ENCODE peak calls at places on chromosome 3, in four cellular contexts. I, Y, C and P are unnamed samples.

GRCh38 chr3:113263020-113263419 is 51.7 kb downstream of the BOC start:
- DNase-seq in I (peak), Y (no peak), C (no peak), P (no peak)

GRCh38 chr3:21752749-21753347 is 1.8 kb upstream of the ZNF385D start:
- DNase-seq in I (no peak), Y (no peak), C (no peak), P (no peak)

GRCh38 chr3:125202197-125202596 is 10.4 kb downstream of the SLC12A8 start:
- DNase-seq in I (no peak), Y (no peak), C (no peak), P (no peak)

GRCh38 chr3:190644766-190645165 is 130.9 kb downstream of the IL1RAP start:
- DNase-seq in I (no peak), Y (no peak), C (no peak), P (peak)

GRCh38 chr3:54888873-54889272 is 39.0 kb downstream of the LRTM1 start:
- DNase-seq in I (no peak), Y (no peak), C (no peak), P (no peak)

GRCh38 chr3:183576487-183577107 is 21.1 kb upstream of the KLHL6 start:
- DNase-seq in I (no peak), Y (no peak), C (no peak), P (no peak)

GRCh38 chr3:112974894-112975293 is at the start of gene CD200R1:
- DNase-seq in I (no peak), Y (no peak), C (no peak), P (no peak)

GRCh38 chr3:128768471-128768870 is 42.5 kb downstream of the RAB7A start:
- DNase-seq in I (no peak), Y (no peak), C (no peak), P (no peak)

GRCh38 chr3:133448478-133449122 is 48.7 kb downstream of the BFSP2 start:
- DNase-seq in I (no peak), Y (no peak), C (no peak), P (no peak)

GRCh38 chr3:23206371-23206770 is 3.2 kb downstream of the UBE2E2 start:
- DNase-seq in I (no peak), Y (no peak), C (no peak), P (no peak)

GRCh38 chr3:194485876-194486539 is 794 bp downstream of the ATP13A3 start:
- DNase-seq in I (peak), Y (no peak), C (peak), P (no peak)

GRCh38 chr3:64975138-64975537 is 287.3 kb upstream of the ADAMTS9 start:
- DNase-seq in I (no peak), Y (no peak), C (no peak), P (peak)

GRCh38 chr3:79473993-79474392 is 293.8 kb downstream of the ROBO1 start:
- DNase-seq in I (no peak), Y (no peak), C (no peak), P (no peak)

GRCh38 chr3:53081318-53081717 is 35.4 kb upstream of the SFMBT1 start:
- DNase-seq in I (no peak), Y (no peak), C (no peak), P (no peak)

GRCh38 chr3:188362405-188362831 is 208.5 kb downstream of the LPP start:
- DNase-seq in I (peak), Y (no peak), C (no peak), P (peak)

GRCh38 chr3:125163739-125164601 is 48.6 kb downstream of the SLC12A8 start:
- DNase-seq in I (no peak), Y (peak), C (no peak), P (peak)

GRCh38 chr3:112375117-112375516 is 42.2 kb downstream of the CD200 start:
- DNase-seq in I (no peak), Y (no peak), C (no peak), P (no peak)

GRCh38 chr3:4425055-4425454 is 42.0 kb downstream of the SUMF1 start:
- DNase-seq in I (no peak), Y (no peak), C (no peak), P (no peak)

GRCh38 chr3:182855076-182855475 is 61.8 kb downstream of the ATP11B start:
- DNase-seq in I (no peak), Y (no peak), C (no peak), P (no peak)

GRCh38 chr3:188956839-188957489 is 214.8 kb upstream of the TPRG1 start:
- DNase-seq in I (peak), Y (no peak), C (no peak), P (no peak)

GRCh38 chr3:172289583-172289982 is 158.7 kb downstream of the GHSR start:
- DNase-seq in I (no peak), Y (no peak), C (no peak), P (no peak)

GRCh38 chr3:52683611-52684010 is 2.1 kb downstream of the PBRM1 start:
- DNase-seq in I (no peak), Y (peak), C (no peak), P (no peak)

GRCh38 chr3:10964537-10965167 is 27.9 kb upstream of the SLC6A1 start:
- DNase-seq in I (peak), Y (no peak), C (no peak), P (no peak)

GRCh38 chr3:151146731-151147091 is 56.3 kb downstream of the GPR171 start:
- DNase-seq in I (no peak), Y (no peak), C (no peak), P (no peak)

GRCh38 chr3:97177242-97177641 is 362.8 kb downstream of the EPHA6 start:
- DNase-seq in I (no peak), Y (no peak), C (no peak), P (no peak)

GRCh38 chr3:154875142-154875541 is 205.0 kb upstream of the MME start:
- DNase-seq in I (no peak), Y (no peak), C (no peak), P (no peak)

GRCh38 chr3:187739125-187739560 is 6.1 kb downstream of the BCL6 start:
- DNase-seq in I (peak), Y (no peak), C (peak), P (no peak)

GRCh38 chr3:179299316-179299715 is 23.5 kb upstream of the ZNF639 start:
- DNase-seq in I (no peak), Y (no peak), C (no peak), P (no peak)

GRCh38 chr3:133467780-133468179 is 67.9 kb downstream of the BFSP2 start:
- DNase-seq in I (no peak), Y (no peak), C (no peak), P (no peak)

GRCh38 chr3:61616586-61616985 is 55.2 kb downstream of the PTPRG start:
- DNase-seq in I (no peak), Y (no peak), C (no peak), P (no peak)

GRCh38 chr3:61617041-61617440 is 55.7 kb downstream of the PTPRG start:
- DNase-seq in I (no peak), Y (no peak), C (no peak), P (no peak)

GRCh38 chr3:61618871-61619270 is 57.5 kb downstream of the PTPRG start:
- DNase-seq in I (no peak), Y (no peak), C (no peak), P (no peak)

GRCh38 chr3:61615643-61616042 is 54.3 kb downstream of the PTPRG start:
- DNase-seq in I (no peak), Y (no peak), C (no peak), P (no peak)

DNA sequence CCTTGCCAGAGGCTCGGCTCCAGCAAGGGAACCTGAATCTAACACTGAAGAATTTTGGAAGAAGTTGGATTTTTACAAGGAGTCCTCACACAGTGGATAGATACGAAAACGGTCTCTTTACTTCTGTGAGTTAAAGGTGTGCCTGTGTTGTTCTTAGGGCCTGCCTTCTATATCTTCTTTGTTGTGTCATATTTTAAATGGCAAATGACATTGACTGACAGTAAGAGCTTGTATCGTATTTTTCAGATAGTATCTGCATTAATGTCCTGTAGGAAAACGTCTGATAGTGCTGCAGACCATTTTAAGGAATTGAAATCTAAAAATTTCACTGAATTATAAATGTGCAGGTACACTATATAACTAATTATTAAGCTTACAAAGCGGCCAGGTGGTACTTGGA is 56.3 kb downstream of the PTPRG start:
- DNase-seq in I (no peak), Y (no peak), C (no peak), P (no peak)
- H3K27ac ChIP-seq in I (no peak), Y (peak), C (no peak), P (no peak)

GRCh38 chr3:126285369-126285768 is 71.8 kb downstream of the KLF15 start:
- DNase-seq in I (no peak), Y (no peak), C (no peak), P (no peak)

GRCh38 chr3:126287171-126287535 is 70.1 kb downstream of the KLF15 start:
- DNase-seq in I (no peak), Y (no peak), C (no peak), P (no peak)

GRCh38 chr3:126288314-126288713 is 68.9 kb downstream of the KLF15 start:
- DNase-seq in I (no peak), Y (no peak), C (peak), P (no peak)

GRCh38 chr3:126290325-126290724 is 66.9 kb downstream of the KLF15 start:
- DNase-seq in I (no peak), Y (no peak), C (no peak), P (no peak)

GRCh38 chr3:126287536-126288181 is 69.5 kb downstream of the KLF15 start:
- DNase-seq in I (no peak), Y (peak), C (peak), P (no peak)
- H3K27ac ChIP-seq in I (peak), Y (peak), C (peak), P (peak)

DNA sequence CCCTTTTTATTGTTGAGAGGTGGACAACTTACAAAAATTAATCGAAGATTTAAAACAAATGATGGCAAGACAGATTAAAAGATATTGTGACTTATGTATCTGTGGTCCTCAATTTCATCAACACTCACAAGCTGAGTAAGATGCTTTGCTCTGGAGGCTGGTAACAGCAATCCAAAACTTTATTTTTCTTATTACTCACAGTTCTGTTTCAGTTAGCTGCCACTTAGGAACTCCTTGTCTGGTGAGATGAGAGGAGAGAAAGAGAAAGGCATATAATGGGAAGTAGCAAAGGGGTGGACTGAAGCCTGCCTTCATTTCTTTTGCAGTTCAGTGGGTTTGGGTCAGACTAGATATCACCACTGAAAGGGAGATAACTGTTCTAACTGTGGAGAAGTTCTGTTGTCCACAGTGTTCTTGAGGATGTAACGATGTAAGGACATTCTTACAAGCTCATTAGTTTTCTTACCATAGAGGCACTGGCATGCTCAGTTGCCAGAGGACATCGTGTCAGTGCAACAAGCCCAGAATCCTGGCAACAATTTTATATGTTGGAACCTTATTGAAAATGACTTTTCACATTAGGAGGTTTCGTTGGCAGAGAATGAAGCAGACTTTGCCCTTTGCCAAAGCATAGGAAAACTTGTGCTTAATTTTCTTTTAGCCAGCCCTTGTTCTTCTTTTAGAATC is 93.6 kb downstream of the PLCL2 start:
- DNase-seq in I (no peak), Y (no peak), C (no peak), P (no peak)
- H3K27ac ChIP-seq in I (no peak), Y (peak), C (no peak), P (no peak)

DNA sequence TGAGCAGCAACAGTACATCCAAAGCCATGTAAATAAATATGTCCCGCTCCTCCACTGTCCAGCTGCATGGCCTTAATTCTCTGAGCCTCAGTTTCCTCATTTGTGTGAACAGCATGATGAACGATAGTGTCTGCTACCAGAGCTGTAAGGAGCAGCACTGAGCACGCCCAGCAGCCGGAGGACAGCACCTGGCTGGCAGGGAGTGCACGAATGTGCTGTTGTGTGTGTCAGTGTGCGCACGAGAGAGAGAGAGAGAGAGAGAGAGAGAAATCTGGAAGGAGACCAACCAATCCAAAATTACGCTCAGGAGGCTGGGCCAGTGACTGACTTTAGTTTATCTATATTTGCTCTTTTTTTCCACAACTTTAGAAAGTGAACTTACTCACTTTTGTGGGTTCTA is 26.6 kb upstream of the PLXNA1 start:
- DNase-seq in I (no peak), Y (no peak), C (no peak), P (peak)
- H3K27ac ChIP-seq in I (peak), Y (no peak), C (no peak), P (peak)

GRCh38 chr3:72617420-72618024 is 230.7 kb downstream of the SHQ1 start:
- DNase-seq in I (no peak), Y (no peak), C (no peak), P (no peak)
- H3K27ac ChIP-seq in I (no peak), Y (no peak), C (no peak), P (no peak)

GRCh38 chr3:66270726-66271125 is 49.9 kb downstream of the SLC25A26 start:
- DNase-seq in I (no peak), Y (no peak), C (no peak), P (no peak)
- H3K27ac ChIP-seq in I (no peak), Y (no peak), C (no peak), P (no peak)

DNA sequence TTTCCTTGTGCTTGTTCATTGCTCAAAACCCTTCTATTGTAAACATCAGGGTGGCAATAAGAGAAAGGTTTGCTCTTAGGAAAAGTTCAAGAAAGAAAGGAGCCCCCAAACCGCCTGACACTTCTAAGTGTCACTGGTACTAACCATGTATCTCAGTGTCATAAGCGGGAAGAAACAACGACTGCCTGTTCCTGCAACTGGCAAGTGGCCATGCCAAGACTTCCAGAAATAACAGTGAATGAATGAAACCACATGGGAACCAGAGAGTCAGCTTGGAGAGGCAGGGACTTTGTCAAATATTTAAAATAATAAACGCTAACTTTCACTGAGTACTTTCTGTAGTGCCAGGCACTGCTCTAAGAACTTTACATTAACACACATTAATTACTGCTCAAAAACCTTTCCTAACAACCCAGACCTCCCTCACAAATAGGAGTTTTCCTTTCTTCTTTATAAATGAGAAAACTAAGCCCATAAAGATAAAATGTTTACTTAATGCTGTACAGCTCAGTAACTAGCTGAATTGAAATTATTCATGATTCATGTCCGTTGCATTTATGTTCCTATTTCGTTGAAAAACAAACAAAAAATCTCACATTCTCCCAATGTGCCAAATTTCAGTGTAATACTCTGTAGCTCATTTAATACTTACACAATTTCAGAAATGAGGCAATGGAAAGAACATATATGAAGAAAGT is 978 bp downstream of the PLSCR2 start:
- DNase-seq in I (no peak), Y (no peak), C (no peak), P (no peak)
- H3K27ac ChIP-seq in I (no peak), Y (no peak), C (peak), P (peak)

DNA sequence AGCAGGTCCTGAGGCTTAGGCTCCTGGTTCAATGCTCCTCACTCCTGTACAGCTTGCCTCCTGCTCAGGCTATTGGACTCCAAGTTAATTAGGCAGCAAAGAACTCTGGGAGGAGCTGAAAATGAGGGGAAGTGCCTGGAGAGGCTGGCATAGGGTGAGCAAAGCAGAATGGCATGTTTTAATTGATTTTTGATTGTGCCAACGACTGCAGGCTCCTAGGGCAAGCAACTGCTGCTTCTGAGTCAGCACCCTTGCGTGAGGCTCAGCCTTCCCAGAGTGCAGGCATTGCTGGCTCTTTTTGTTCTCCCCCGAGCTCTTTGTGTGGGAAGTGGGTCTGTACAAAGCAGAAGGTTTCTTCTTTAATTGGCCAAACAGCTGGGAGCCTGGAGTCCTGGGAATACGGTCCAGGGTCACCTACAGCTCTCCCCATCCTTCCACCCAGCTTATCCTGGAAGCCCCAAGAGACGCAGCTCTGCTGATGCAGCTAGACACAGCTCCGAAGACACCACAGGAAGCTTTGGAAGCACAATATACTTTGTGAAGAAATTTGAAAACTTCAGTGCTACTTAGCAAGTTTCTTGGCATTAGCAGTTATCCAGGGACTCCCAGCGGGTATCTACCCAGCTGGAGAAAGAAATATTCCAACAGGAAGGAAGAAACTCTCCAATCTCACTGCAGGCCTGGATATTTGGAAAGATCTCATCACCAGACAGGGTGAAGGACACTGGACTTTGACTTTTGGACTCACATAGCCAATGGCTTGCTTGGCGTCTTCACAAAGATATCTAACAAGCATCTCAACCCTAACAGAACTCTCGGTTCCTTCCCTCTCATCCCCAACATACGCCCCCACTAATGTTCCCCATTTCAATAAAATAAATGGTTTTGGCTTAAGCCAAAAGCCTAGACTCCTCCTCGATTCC is 76.8 kb downstream of the BDH1 start:
- DNase-seq in I (peak), Y (no peak), C (no peak), P (no peak)
- H3K27ac ChIP-seq in I (peak), Y (no peak), C (no peak), P (peak)

GRCh38 chr3:13894812-13895154 is 14.9 kb upstream of the WNT7A start:
- DNase-seq in I (no peak), Y (no peak), C (no peak), P (no peak)
- H3K27ac ChIP-seq in I (peak), Y (no peak), C (no peak), P (no peak)

DNA sequence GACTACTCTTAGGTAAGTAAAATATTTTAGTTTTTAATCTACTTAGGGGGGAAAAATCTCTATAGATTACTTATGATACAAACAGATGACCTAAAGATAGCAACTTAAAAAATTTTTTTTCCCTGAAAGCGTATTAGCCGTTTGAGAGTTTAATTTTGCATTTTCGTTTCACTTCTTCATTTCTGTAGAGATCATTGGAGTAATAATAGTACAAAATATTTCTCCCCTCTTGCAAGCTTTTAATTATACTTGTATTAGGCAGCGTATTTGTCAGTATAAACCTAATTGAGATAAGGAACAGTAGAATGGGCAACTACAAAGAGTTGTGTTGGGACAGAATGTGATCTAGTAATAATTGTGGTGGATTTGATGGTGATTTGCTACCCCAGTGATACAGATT is 10.3 kb downstream of the SKIL start:
- DNase-seq in I (no peak), Y (no peak), C (no peak), P (no peak)
- H3K27ac ChIP-seq in I (no peak), Y (no peak), C (no peak), P (no peak)